ENCODE peak calls at places on chromosomes 2 and 18, in seven cellular contexts. Z is IMR-90, Q is neuronal stem cell, I is mesenchymal stem cell, V is H9, S is H1, N is trophoblast cell. L is an unnamed sample.

GRCh38 chr2:26438526-26438925 is 36.8 kb downstream of the DRC1 start:
- DNase-seq in V (no peak), S (no peak), N (peak), I (peak), Z (peak), Q (no peak), L (peak)

GRCh38 chr18:31042391-31043181 is at the start of gene DSC3:
- DNase-seq in V (peak), Z (no peak), S (peak), N (peak), I (peak), Q (peak), L (peak)

GRCh38 chr2:20396356-20397000 is 45.8 kb upstream of the PUM2 start:
- DNase-seq in N (no peak), Q (no peak), Z (no peak), I (no peak), S (no peak), V (no peak), L (no peak)

GRCh38 chr2:99404039-99404799 is 67.0 kb downstream of the EIF5B start:
- DNase-seq in N (peak), Z (no peak), S (no peak), Q (no peak), V (peak), I (no peak), L (peak)

GRCh38 chr2:227719637-227720036 is 1.8 kb upstream of the SLC19A3 start:
- DNase-seq in I (no peak), Q (no peak), N (no peak), V (no peak), S (no peak), Z (no peak), L (no peak)

GRCh38 chr2:58976374-58977055 is 735.4 kb upstream of the FANCL start:
- DNase-seq in Z (no peak), S (no peak), I (no peak), N (no peak), V (no peak), Q (no peak), L (peak)

GRCh38 chr2:181991171-181991885 is 5.7 kb downstream of the PPP1R1C start:
- DNase-seq in V (no peak), Q (no peak), I (no peak), Z (no peak), N (no peak), S (no peak), L (no peak)

GRCh38 chr18:34707670-34708069 is 2.4 kb upstream of the DTNA start:
- DNase-seq in S (no peak), N (peak), V (no peak), Q (no peak), Z (peak), I (peak), L (peak)

GRCh38 chr18:25350561-25351201 is 1.3 kb downstream of the ZNF521 start:
- DNase-seq in I (peak), N (no peak), V (peak), S (peak), Z (peak), Q (peak), L (peak)

GRCh38 chr18:2958819-2959298 is 54.1 kb downstream of the LPIN2 start:
- DNase-seq in S (no peak), Q (no peak), I (peak), Z (peak), V (no peak), N (no peak), L (no peak)

GRCh38 chr2:101341421-101341820 is 32.9 kb upstream of the RNF149 start:
- DNase-seq in I (no peak), N (no peak), Q (no peak), S (peak), V (peak), Z (no peak), L (peak)

GRCh38 chr2:239726091-239726591 is 299.0 kb downstream of the NDUFA10 start:
- DNase-seq in I (no peak), Z (no peak), S (no peak), Q (no peak), V (no peak), N (no peak), L (no peak)

GRCh38 chr18:36186461-36187137 is 698 bp upstream of the MOCOS start:
- DNase-seq in I (peak), S (peak), Z (no peak), Q (no peak), N (peak), V (peak), L (peak)

GRCh38 chr2:13001408-13001807 is 284.7 kb downstream of the TRIB2 start:
- DNase-seq in V (no peak), Z (no peak), Q (no peak), I (no peak), N (no peak), S (no peak), L (no peak)

GRCh38 chr2:106098081-106098480 is 96.0 kb downstream of the UXS1 start:
- DNase-seq in S (peak), Q (no peak), N (no peak), V (no peak), I (no peak), Z (no peak), L (peak)

GRCh38 chr2:240300261-240300821 is 135.1 kb upstream of the GPC1 start:
- DNase-seq in S (peak), V (peak), I (no peak), N (no peak), Q (no peak), Z (no peak), L (no peak)

GRCh38 chr2:15912203-15912602 is 28.1 kb upstream of the MYCN start:
- DNase-seq in I (peak), Q (no peak), Z (peak), V (no peak), N (peak), S (peak), L (no peak)

GRCh38 chr2:56199492-56199891 is 15.7 kb downstream of the CCDC85A start:
- DNase-seq in N (no peak), V (no peak), Q (no peak), S (no peak), Z (peak), I (peak), L (peak)

GRCh38 chr2:142980246-142981068 is 103.0 kb downstream of the KYNU start:
- DNase-seq in V (no peak), I (peak), S (no peak), Q (no peak), N (peak), Z (peak), L (peak)

GRCh38 chr2:108417254-108417653 is 31.8 kb upstream of the GCC2 start:
- DNase-seq in Q (no peak), S (no peak), V (peak), Z (no peak), N (peak), I (no peak), L (peak)

GRCh38 chr18:79585395-79586370 is 93.9 kb upstream of the CTDP1 start:
- DNase-seq in V (peak), Z (no peak), N (no peak), I (no peak), Q (no peak), S (no peak), L (no peak)

GRCh38 chr2:33476100-33476792 is at the start of gene RASGRP3:
- DNase-seq in N (peak), Z (peak), S (peak), Q (peak), V (peak), I (peak), L (peak)

GRCh38 chr2:115427436-115427835 is 985.0 kb downstream of the DPP10 start:
- DNase-seq in Q (no peak), I (no peak), V (peak), S (no peak), N (no peak), Z (no peak), L (no peak)

GRCh38 chr2:3421053-3421452 is 41.6 kb downstream of the TRAPPC12 start:
- DNase-seq in N (no peak), V (no peak), S (no peak), I (peak), Q (no peak), Z (peak), L (no peak)

GRCh38 chr2:74104839-74105238 is 42.9 kb downstream of the BOLA3 start:
- DNase-seq in Z (no peak), I (no peak), V (no peak), S (no peak), Q (no peak), N (no peak), L (no peak)

GRCh38 chr2:178386951-178387602 is 63.9 kb downstream of the PRKRA start:
- DNase-seq in Z (peak), I (peak), Q (no peak), V (no peak), S (no peak), N (no peak), L (no peak)

GRCh38 chr2:23204650-23205049 is 180.3 kb upstream of the KLHL29 start:
- DNase-seq in Z (no peak), N (no peak), I (no peak), Q (no peak), V (no peak), S (no peak), L (no peak)

GRCh38 chr2:23207871-23208270 is 177.1 kb upstream of the KLHL29 start:
- DNase-seq in I (no peak), S (no peak), V (no peak), Z (no peak), N (no peak), Q (no peak), L (no peak)

GRCh38 chr2:23206652-23207051 is 178.3 kb upstream of the KLHL29 start:
- DNase-seq in V (no peak), S (no peak), N (no peak), Z (no peak), Q (no peak), I (no peak), L (no peak)

GRCh38 chr2:23209059-23209458 is 175.9 kb upstream of the KLHL29 start:
- DNase-seq in S (no peak), Z (no peak), I (no peak), V (no peak), Q (no peak), N (no peak), L (no peak)

GRCh38 chr2:23208339-23208738 is 176.6 kb upstream of the KLHL29 start:
- DNase-seq in Q (no peak), V (no peak), I (no peak), Z (no peak), N (no peak), S (no peak), L (no peak)
- H3K23ac ChIP-seq in Q (no peak), V (no peak), I (no peak), Z (no peak), N (no peak), S (no peak), L (no peak)

GRCh38 chr2:71559080-71559827 is 105.9 kb downstream of the DYSF start:
- DNase-seq in Q (no peak), Z (no peak), I (no peak), N (no peak), V (no peak), S (no peak), L (peak)
- H3K23ac ChIP-seq in Q (peak), Z (no peak), I (no peak), N (no peak), V (no peak), S (no peak), L (no peak)

GRCh38 chr2:64394174-64394573 is 59.8 kb upstream of the LGALSL start:
- DNase-seq in Q (no peak), V (no peak), Z (no peak), I (no peak), S (no peak), N (no peak), L (no peak)

GRCh38 chr2:64392514-64392913 is 61.4 kb upstream of the LGALSL start:
- DNase-seq in S (no peak), Q (no peak), V (no peak), Z (no peak), N (no peak), I (no peak), L (no peak)

GRCh38 chr2:64391940-64392339 is 62.0 kb upstream of the LGALSL start:
- DNase-seq in S (no peak), Q (no peak), I (no peak), N (peak), V (no peak), Z (no peak), L (peak)

GRCh38 chr2:64391459-64391858 is 62.5 kb upstream of the LGALSL start:
- DNase-seq in Q (no peak), V (no peak), I (peak), N (peak), S (no peak), Z (no peak), L (peak)

DNA sequence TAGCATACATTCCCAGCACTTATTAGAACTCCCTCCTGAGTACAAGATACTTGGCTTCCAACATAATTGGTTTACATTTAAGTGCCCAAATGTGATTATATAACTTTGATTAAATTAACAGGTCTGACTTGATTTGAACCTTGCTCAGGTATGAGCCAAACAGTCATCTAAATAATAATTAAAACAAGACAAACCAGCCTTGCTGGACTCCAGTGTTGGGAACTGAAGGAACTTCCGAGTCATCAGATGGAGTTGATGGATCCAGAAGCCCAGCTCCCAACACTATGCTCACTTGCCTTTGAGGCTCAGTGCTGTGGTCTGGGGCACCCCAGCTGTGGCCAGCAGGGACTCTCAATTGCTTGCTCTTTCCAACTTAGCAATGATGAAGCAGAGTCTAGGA is 60.4 kb upstream of the LGALSL start:
- DNase-seq in V (no peak), I (no peak), Z (no peak), N (no peak), S (no peak), Q (no peak), L (no peak)
- H3K23ac ChIP-seq in V (no peak), I (no peak), Z (no peak), N (no peak), S (no peak), Q (no peak), L (no peak)

DNA sequence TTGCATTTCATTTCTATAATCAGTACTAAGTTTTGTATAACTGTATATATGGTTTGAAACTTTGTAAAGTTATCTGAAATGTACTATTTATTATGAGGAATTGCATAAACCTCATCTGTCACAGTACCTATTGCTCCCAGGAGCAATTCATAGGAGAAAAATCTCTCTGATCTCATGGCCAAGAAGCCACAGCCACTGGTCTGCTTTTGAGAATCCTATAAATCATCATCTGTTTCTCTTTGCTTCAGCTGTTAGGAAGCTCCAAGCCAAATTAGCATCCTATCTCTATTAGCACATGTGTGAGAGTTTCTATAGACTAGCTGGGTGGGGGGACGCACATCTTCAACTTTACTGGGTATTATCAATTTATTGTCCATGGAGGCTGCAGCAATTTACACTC is 210.3 kb downstream of the CYP26B1 start:
- DNase-seq in Z (no peak), V (no peak), N (no peak), I (no peak), Q (no peak), S (no peak), L (no peak)
- H3K23ac ChIP-seq in Z (no peak), V (no peak), N (no peak), I (no peak), Q (no peak), S (no peak), L (no peak)

GRCh38 chr18:384897-385296 is 115.6 kb downstream of the COLEC12 start:
- DNase-seq in N (no peak), Q (no peak), V (no peak), Z (no peak), I (no peak), S (no peak), L (no peak)

GRCh38 chr18:382423-382984 is 114.7 kb upstream of the THOC1 start:
- DNase-seq in V (no peak), N (no peak), Z (no peak), S (no peak), I (no peak), Q (no peak), L (no peak)

GRCh38 chr18:379665-380356 is 112.0 kb upstream of the THOC1 start:
- DNase-seq in Z (peak), V (no peak), I (peak), Q (no peak), N (peak), S (no peak), L (no peak)

GRCh38 chr18:386950-387349 is 113.6 kb downstream of the COLEC12 start:
- DNase-seq in S (no peak), Q (no peak), I (no peak), Z (no peak), V (no peak), N (no peak), L (no peak)

GRCh38 chr18:383135-383534 is 115.3 kb upstream of the THOC1 start:
- DNase-seq in V (no peak), S (no peak), I (no peak), Z (peak), N (no peak), Q (no peak), L (no peak)
- H3K23ac ChIP-seq in V (no peak), S (no peak), I (no peak), Z (no peak), N (no peak), Q (no peak), L (no peak)

GRCh38 chr2:168830958-168831357 is 28.5 kb downstream of the NOSTRIN start:
- DNase-seq in I (no peak), V (no peak), N (no peak), Z (no peak), S (no peak), Q (no peak), L (no peak)

GRCh38 chr2:168835961-168836360 is 33.5 kb downstream of the NOSTRIN start:
- DNase-seq in I (no peak), Z (no peak), N (no peak), S (no peak), V (no peak), Q (no peak), L (no peak)

DNA sequence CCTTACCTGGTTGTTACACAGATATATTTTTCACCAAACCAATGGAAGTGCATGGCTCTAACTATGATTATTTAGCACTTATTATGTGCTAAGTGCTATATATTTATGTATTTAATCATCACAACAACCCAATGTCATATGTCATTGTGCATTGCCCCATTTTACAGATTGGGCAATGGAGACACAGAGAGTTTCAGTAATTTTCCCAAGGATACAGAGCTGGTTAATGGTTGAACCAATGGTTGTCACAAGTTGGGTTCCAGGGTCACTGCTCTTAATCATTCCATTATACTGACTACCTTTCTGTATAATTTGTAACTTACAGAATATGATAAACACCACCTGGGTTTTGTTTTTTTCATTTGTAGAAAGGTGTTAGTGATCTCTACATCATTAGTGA is 29.2 kb downstream of the NOSTRIN start:
- DNase-seq in S (no peak), Q (no peak), N (no peak), I (no peak), Z (no peak), V (no peak), L (no peak)
- H3K23ac ChIP-seq in S (no peak), Q (no peak), N (no peak), I (no peak), Z (no peak), V (no peak), L (no peak)

DNA sequence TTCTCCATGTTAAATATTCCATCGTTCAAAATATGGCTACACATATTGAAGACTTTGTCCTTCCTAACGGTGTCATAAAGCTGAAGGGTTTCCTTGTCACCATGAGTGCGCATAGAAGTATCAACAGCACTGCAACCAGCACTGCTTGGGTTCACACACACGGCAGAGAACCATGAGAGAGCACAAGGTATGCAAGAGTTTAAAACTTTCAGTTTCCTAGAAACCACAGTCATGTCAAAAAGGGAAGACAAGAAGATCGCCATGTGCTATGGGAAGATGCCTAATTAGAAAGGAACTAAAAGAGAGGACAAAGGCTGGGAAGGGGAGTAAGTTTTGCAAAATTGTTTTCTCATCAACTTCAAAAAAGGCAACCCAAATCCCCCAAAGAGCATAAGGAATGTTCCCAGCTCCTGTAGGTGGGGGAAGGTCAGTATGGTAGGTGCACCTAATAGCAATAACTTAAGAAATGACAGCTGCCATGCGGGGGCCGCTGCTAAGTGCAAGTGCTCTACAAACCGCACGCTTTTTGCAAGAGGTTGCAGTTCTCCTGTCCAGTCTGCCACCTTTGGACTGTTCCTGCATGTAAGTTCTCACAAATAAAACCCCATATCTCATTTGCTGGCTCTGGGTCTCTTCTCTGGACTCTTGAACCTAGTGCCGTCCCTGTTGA is 136.8 kb downstream of the TMEM163 start:
- DNase-seq in I (no peak), Q (no peak), Z (no peak), V (no peak), S (no peak), N (no peak), L (no peak)
- H3K23ac ChIP-seq in I (no peak), Q (no peak), Z (no peak), V (no peak), S (no peak), N (no peak), L (no peak)

DNA sequence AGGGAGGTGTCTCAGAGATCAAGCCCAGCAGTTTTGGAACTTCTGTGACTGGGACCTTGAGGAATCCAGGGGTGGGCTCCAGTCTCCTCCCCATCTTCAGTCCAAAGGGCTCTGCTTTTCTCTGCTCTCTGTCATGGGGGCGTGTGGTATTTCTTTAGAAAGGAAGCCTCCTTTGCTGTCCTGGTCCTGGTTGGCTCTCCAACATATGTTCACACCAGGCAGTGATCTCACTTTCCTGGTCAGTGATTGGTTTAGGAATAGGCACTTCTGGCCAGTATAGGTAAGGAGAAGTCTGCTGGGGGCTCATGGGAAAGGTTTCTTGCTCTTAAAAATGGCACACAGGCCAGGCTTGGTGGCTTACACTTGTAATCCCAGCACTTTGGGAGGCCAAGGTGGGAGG is 115.5 kb upstream of the HAAO start:
- DNase-seq in Q (no peak), V (no peak), S (no peak), N (no peak), I (no peak), Z (no peak), L (no peak)
- H3K23ac ChIP-seq in Q (no peak), V (no peak), S (no peak), N (no peak), I (no peak), Z (peak), L (no peak)